ENCODE peak calls at places on chromosomes 1 and 21, in five cellular contexts. C, S, Q, K and A are unnamed samples.

GRCh38 chr1:21349693-21350092 is 59.4 kb upstream of the ECE1 start:
- DNase-seq in C (no peak), S (no peak), Q (no peak), K (no peak), A (no peak)

GRCh38 chr1:109109906-109110305 is 4.0 kb upstream of the ELAPOR1 start:
- DNase-seq in C (no peak), S (no peak), Q (no peak), K (no peak), A (no peak)

GRCh38 chr1:111592389-111593361 is 26.9 kb upstream of the RAP1A start:
- DNase-seq in C (peak; percentile 22), S (peak; percentile 100), Q (peak; percentile 84), K (peak; percentile 60), A (no peak)

GRCh38 chr1:68111804-68112436 is 61.5 kb upstream of the DIRAS3 start:
- DNase-seq in C (peak; percentile 27), S (no peak), Q (peak; percentile 68), K (no peak), A (peak; percentile 14)

GRCh38 chr1:94389298-94389697 is 28.9 kb upstream of the ABCD3 start:
- DNase-seq in C (no peak), S (no peak), Q (no peak), K (no peak), A (no peak)

GRCh38 chr1:119564548-119564947 is 57.5 kb downstream of the HSD3B1 start:
- DNase-seq in C (no peak), S (peak; percentile 41), Q (no peak), K (no peak), A (no peak)

GRCh38 chr1:62013264-62013663 is 181.4 kb upstream of the L1TD1 start:
- DNase-seq in C (no peak), S (no peak), Q (no peak), K (no peak), A (no peak)

GRCh38 chr1:10541286-10541685 is 66.5 kb downstream of the PEX14 start:
- DNase-seq in C (no peak), S (no peak), Q (no peak), K (no peak), A (no peak)

GRCh38 chr1:59128784-59129227 is 168.1 kb upstream of the FGGY start:
- DNase-seq in C (no peak), S (no peak), Q (no peak), K (no peak), A (no peak)

GRCh38 chr1:24309762-24310485 is 9.2 kb upstream of the GRHL3 start:
- DNase-seq in C (no peak), S (no peak), Q (no peak), K (no peak), A (no peak)

GRCh38 chr1:92755541-92756351 is 29.2 kb downstream of the EVI5 start:
- DNase-seq in C (no peak), S (no peak), Q (no peak), K (peak; percentile 47), A (no peak)

GRCh38 chr1:162734047-162734446 is 56.5 kb upstream of the HSD17B7 start:
- DNase-seq in C (no peak), S (no peak), Q (no peak), K (no peak), A (no peak)

GRCh38 chr1:240682166-240682565 is 70.2 kb upstream of the GREM2 start:
- DNase-seq in C (no peak), S (no peak), Q (no peak), K (no peak), A (no peak)

GRCh38 chr1:42936309-42937078 is 22.2 kb downstream of the SLC2A1 start:
- DNase-seq in C (no peak), S (peak; percentile 58), Q (no peak), K (peak; percentile 46), A (no peak)

GRCh38 chr21:31665397-31665796 is 5.9 kb downstream of the SOD1 start:
- DNase-seq in C (no peak), S (peak; percentile 63), Q (no peak), K (peak; percentile 50), A (no peak)

GRCh38 chr1:167705250-167705649 is 16.5 kb upstream of the MPZL1 start:
- DNase-seq in C (no peak), S (no peak), Q (no peak), K (no peak), A (no peak)

GRCh38 chr1:17837631-17838030 is 82.5 kb downstream of the ACTL8 start:
- DNase-seq in C (no peak), S (no peak), Q (no peak), K (no peak), A (no peak)

GRCh38 chr1:29708381-29708780 is 472.1 kb downstream of the PTPRU start:
- DNase-seq in C (peak; percentile 50), S (no peak), Q (no peak), K (no peak), A (no peak)

GRCh38 chr1:180927841-180928240 is 15.1 kb downstream of the KIAA1614 start:
- DNase-seq in C (peak; percentile 46), S (no peak), Q (no peak), K (no peak), A (no peak)

GRCh38 chr1:21541835-21542234 is 32.6 kb downstream of the ALPL start:
- DNase-seq in C (no peak), S (no peak), Q (no peak), K (no peak), A (no peak)

GRCh38 chr1:25223471-25223870 is 8.8 kb downstream of the SYF2 start:
- DNase-seq in C (no peak), S (no peak), Q (no peak), K (no peak), A (no peak)

GRCh38 chr1:182377175-182377574 is 14.4 kb downstream of the GLUL start:
- DNase-seq in C (no peak), S (no peak), Q (no peak), K (no peak), A (no peak)

GRCh38 chr1:37602750-37603694 is 7.3 kb upstream of the GNL2 start:
- DNase-seq in C (peak; percentile 61), S (peak; percentile 48), Q (peak; percentile 31), K (no peak), A (peak; percentile 27)

GRCh38 chr1:66175581-66175980 is 358.4 kb upstream of the SGIP1 start:
- DNase-seq in C (no peak), S (peak; percentile 16), Q (no peak), K (no peak), A (no peak)

GRCh38 chr1:111193712-111194480 is 6.5 kb downstream of the DENND2D start:
- DNase-seq in C (no peak), S (no peak), Q (no peak), K (no peak), A (no peak)

GRCh38 chr1:24961961-24962861 is 32.1 kb upstream of the RUNX3 start:
- DNase-seq in C (no peak), S (no peak), Q (no peak), K (no peak), A (no peak)

GRCh38 chr1:168980180-168980579 is 126.3 kb upstream of the ATP1B1 start:
- DNase-seq in C (no peak), S (no peak), Q (no peak), K (no peak), A (no peak)